ENCODE peak calls at places on chromosome 13, in ten cellular contexts. One of them, this sample, is unnamed.

GRCh38 chr13:113777311-113778260 is 18.6 kb downstream of the TMEM255B start:
- DNase-seq in cardiac fibroblast: no peak
- DNase-seq in Caco-2: peak
- DNase-seq in AG09309: no peak
- DNase-seq in tibial artery: no peak
- DNase-seq in WTC11: peak
- DNase-seq in MCF 10A: no peak
- DNase-seq in GM10248: no peak
- DNase-seq in H9: peak
- DNase-seq in BJ: no peak
- DNase-seq in this sample: no peak

GRCh38 chr13:76879211-76879875 is 6.9 kb downstream of the KCTD12 start:
- DNase-seq in BJ: no peak
- DNase-seq in H9: no peak
- DNase-seq in MCF 10A: peak
- DNase-seq in tibial artery: peak
- DNase-seq in WTC11: no peak
- DNase-seq in cardiac fibroblast: peak
- DNase-seq in GM10248: peak
- DNase-seq in Caco-2: no peak
- DNase-seq in AG09309: peak
- DNase-seq in this sample: peak

GRCh38 chr13:36571444-36571843 is 102.4 kb upstream of the SERTM1 start:
- DNase-seq in H9: no peak
- DNase-seq in BJ: no peak
- DNase-seq in tibial artery: no peak
- DNase-seq in cardiac fibroblast: peak
- DNase-seq in GM10248: no peak
- DNase-seq in MCF 10A: peak
- DNase-seq in Caco-2: no peak
- DNase-seq in AG09309: no peak
- DNase-seq in WTC11: no peak
- DNase-seq in this sample: no peak

GRCh38 chr13:99996177-99996705 is 14.7 kb downstream of the ZIC2 start:
- DNase-seq in cardiac fibroblast: peak
- DNase-seq in tibial artery: no peak
- DNase-seq in WTC11: no peak
- DNase-seq in BJ: no peak
- DNase-seq in Caco-2: no peak
- DNase-seq in AG09309: no peak
- DNase-seq in H9: no peak
- DNase-seq in MCF 10A: no peak
- DNase-seq in GM10248: no peak
- DNase-seq in this sample: no peak

GRCh38 chr13:27018230-27018875 is 153.3 kb downstream of the USP12 start:
- DNase-seq in BJ: no peak
- DNase-seq in cardiac fibroblast: no peak
- DNase-seq in tibial artery: no peak
- DNase-seq in WTC11: no peak
- DNase-seq in AG09309: no peak
- DNase-seq in Caco-2: no peak
- DNase-seq in GM10248: no peak
- DNase-seq in MCF 10A: no peak
- DNase-seq in H9: peak
- DNase-seq in this sample: no peak

GRCh38 chr13:71672527-71672926 is 194.5 kb downstream of the DACH1 start:
- DNase-seq in tibial artery: no peak
- DNase-seq in BJ: no peak
- DNase-seq in AG09309: no peak
- DNase-seq in MCF 10A: no peak
- DNase-seq in GM10248: no peak
- DNase-seq in H9: no peak
- DNase-seq in cardiac fibroblast: peak
- DNase-seq in WTC11: no peak
- DNase-seq in Caco-2: no peak
- DNase-seq in this sample: no peak

GRCh38 chr13:27528908-27529307 is 78.5 kb upstream of the MTIF3 start:
- DNase-seq in MCF 10A: no peak
- DNase-seq in BJ: no peak
- DNase-seq in GM10248: no peak
- DNase-seq in AG09309: no peak
- DNase-seq in tibial artery: no peak
- DNase-seq in Caco-2: no peak
- DNase-seq in H9: no peak
- DNase-seq in WTC11: no peak
- DNase-seq in cardiac fibroblast: no peak
- DNase-seq in this sample: no peak

GRCh38 chr13:106986033-106986484 is 418.1 kb upstream of the ARGLU1 start:
- DNase-seq in cardiac fibroblast: no peak
- DNase-seq in MCF 10A: no peak
- DNase-seq in Caco-2: no peak
- DNase-seq in H9: peak
- DNase-seq in tibial artery: no peak
- DNase-seq in BJ: peak
- DNase-seq in WTC11: peak
- DNase-seq in GM10248: no peak
- DNase-seq in AG09309: no peak
- DNase-seq in this sample: peak

DNA sequence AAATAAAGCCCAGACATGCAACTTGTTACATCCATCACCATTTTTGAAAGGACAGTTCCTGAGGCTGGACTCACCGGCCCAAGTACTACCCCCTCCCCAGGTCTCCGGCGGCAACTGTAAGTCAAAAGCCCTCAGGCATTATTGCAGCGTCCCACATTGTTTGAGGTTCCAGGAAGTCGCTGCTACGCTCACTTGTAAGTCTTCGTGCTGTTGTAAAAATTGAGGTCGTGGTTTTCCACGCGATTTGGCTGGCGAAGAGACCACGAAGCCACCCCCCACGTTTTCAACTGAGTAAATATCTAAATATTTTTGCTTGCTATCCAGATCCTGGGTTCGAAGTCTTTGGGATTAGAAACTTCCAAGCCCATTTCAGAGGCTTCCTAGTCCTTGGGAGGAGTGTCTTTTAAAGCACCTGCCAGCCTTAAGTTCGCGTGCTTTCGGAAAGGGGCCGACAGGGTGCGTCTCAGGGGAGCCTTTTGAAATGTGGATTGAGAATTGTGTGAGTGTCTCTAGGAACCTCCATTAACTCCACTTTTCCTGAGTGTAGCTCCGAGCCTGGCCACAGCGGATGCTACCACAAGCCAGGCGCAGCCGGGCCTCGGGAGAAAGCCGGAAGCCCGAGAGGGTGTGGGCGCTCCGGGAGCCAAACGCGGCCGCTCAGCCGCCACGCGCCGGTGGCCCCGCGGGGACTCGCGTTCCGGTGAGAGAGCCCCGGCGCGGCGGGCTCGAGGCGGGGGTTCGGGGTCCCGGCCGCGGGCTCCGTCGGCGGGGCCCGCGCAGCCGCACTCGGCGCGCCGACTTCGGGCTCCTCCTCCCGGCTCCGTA is at the start of gene FNDC3A:
- DNase-seq in AG09309: no peak
- DNase-seq in BJ: no peak
- DNase-seq in WTC11: peak
- DNase-seq in GM10248: peak
- DNase-seq in H9: peak
- DNase-seq in MCF 10A: peak
- DNase-seq in cardiac fibroblast: peak
- DNase-seq in tibial artery: peak
- DNase-seq in Caco-2: peak
- DNase-seq in this sample: peak
- TF ChIP-seq CTCF in AG09309: no peak
- TF ChIP-seq CTCF in BJ: peak
- TF ChIP-seq CTCF in WTC11: no peak
- TF ChIP-seq CTCF in GM10248: peak
- TF ChIP-seq CTCF in H9: peak
- TF ChIP-seq CTCF in MCF 10A: no peak
- TF ChIP-seq CTCF in cardiac fibroblast: peak
- TF ChIP-seq CTCF in tibial artery: no peak
- TF ChIP-seq CTCF in Caco-2: no peak
- TF ChIP-seq CTCF in this sample: no peak

GRCh38 chr13:41196620-41197019 is 2.3 kb upstream of the KBTBD7 start:
- DNase-seq in GM10248: no peak
- DNase-seq in tibial artery: no peak
- DNase-seq in H9: no peak
- DNase-seq in AG09309: no peak
- DNase-seq in cardiac fibroblast: peak
- DNase-seq in BJ: no peak
- DNase-seq in Caco-2: no peak
- DNase-seq in WTC11: no peak
- DNase-seq in MCF 10A: peak
- DNase-seq in this sample: no peak
- TF ChIP-seq CTCF in GM10248: peak
- TF ChIP-seq CTCF in tibial artery: no peak
- TF ChIP-seq CTCF in H9: peak
- TF ChIP-seq CTCF in AG09309: peak
- TF ChIP-seq CTCF in cardiac fibroblast: peak
- TF ChIP-seq CTCF in BJ: peak
- TF ChIP-seq CTCF in Caco-2: peak
- TF ChIP-seq CTCF in WTC11: no peak
- TF ChIP-seq CTCF in MCF 10A: peak
- TF ChIP-seq CTCF in this sample: peak

GRCh38 chr13:75339635-75340374 is 142.2 kb downstream of the TBC1D4 start:
- DNase-seq in AG09309: no peak
- DNase-seq in cardiac fibroblast: no peak
- DNase-seq in Caco-2: no peak
- DNase-seq in GM10248: no peak
- DNase-seq in MCF 10A: no peak
- DNase-seq in WTC11: no peak
- DNase-seq in H9: no peak
- DNase-seq in BJ: no peak
- DNase-seq in tibial artery: no peak
- DNase-seq in this sample: no peak
- TF ChIP-seq CTCF in AG09309: no peak
- TF ChIP-seq CTCF in cardiac fibroblast: no peak
- TF ChIP-seq CTCF in Caco-2: no peak
- TF ChIP-seq CTCF in GM10248: no peak
- TF ChIP-seq CTCF in MCF 10A: no peak
- TF ChIP-seq CTCF in WTC11: no peak
- TF ChIP-seq CTCF in H9: no peak
- TF ChIP-seq CTCF in BJ: no peak
- TF ChIP-seq CTCF in tibial artery: no peak
- TF ChIP-seq CTCF in this sample: no peak

DNA sequence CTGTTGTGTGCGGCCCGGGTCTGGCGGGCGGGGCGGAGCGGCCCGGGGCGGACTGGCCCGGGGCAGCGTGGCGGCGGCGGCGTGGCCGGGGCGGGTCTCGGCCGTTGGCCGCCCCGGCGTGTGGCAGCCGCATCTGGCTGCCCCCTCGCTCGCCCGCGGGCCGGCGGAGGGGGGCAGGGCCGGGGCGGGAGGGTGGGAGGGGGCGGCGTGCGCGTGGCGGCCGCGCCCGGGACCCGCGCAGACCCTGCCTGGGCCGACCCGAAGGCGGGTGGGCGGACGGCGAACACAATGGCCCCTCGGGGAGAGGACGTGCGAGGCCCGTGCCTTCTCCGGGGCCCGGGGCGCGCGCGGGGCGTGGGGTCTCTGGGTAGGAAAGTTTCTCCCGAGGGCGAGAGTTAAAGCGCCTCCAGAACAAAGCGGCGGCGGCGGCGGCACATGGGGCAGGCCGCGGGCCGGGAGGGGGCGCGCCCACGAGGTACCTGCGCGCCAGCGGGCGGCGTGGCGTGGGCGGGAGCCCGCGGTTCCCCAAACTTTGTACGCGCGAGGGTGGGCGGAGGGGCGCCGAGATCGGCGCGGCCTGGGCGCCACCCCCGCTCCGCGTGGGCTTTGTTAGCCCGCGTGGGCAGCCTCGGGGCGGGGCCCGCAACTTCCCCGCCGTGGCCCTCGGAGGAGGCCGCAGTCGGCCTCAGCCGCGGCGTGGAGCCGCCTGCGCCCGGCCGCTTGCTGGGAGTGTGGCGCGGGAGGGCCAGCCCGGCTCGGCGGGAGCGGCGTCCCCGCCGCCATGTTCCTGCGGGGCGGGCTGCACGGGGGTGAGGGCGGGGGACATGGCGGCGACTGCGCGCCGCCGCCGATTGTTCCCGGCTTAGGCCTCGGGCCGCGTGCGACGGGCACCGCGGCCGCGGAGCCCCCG is 764 bp downstream of the MIR17HG start:
- DNase-seq in BJ: no peak
- DNase-seq in MCF 10A: peak
- DNase-seq in H9: no peak
- DNase-seq in cardiac fibroblast: peak
- DNase-seq in tibial artery: no peak
- DNase-seq in Caco-2: peak
- DNase-seq in GM10248: peak
- DNase-seq in AG09309: no peak
- DNase-seq in WTC11: peak
- DNase-seq in this sample: peak
- TF ChIP-seq CTCF in BJ: no peak
- TF ChIP-seq CTCF in MCF 10A: peak
- TF ChIP-seq CTCF in H9: no peak
- TF ChIP-seq CTCF in cardiac fibroblast: no peak
- TF ChIP-seq CTCF in tibial artery: peak
- TF ChIP-seq CTCF in Caco-2: peak
- TF ChIP-seq CTCF in GM10248: peak
- TF ChIP-seq CTCF in AG09309: no peak
- TF ChIP-seq CTCF in WTC11: no peak
- TF ChIP-seq CTCF in this sample: peak

GRCh38 chr13:51977606-51978005 is 33.6 kb downstream of the ATP7B start:
- DNase-seq in H9: no peak
- DNase-seq in WTC11: no peak
- DNase-seq in BJ: no peak
- DNase-seq in MCF 10A: no peak
- DNase-seq in cardiac fibroblast: peak
- DNase-seq in tibial artery: no peak
- DNase-seq in Caco-2: no peak
- DNase-seq in AG09309: no peak
- DNase-seq in GM10248: no peak
- DNase-seq in this sample: no peak
- TF ChIP-seq CTCF in H9: no peak
- TF ChIP-seq CTCF in WTC11: no peak
- TF ChIP-seq CTCF in BJ: no peak
- TF ChIP-seq CTCF in MCF 10A: no peak
- TF ChIP-seq CTCF in cardiac fibroblast: no peak
- TF ChIP-seq CTCF in tibial artery: no peak
- TF ChIP-seq CTCF in Caco-2: no peak
- TF ChIP-seq CTCF in AG09309: no peak
- TF ChIP-seq CTCF in GM10248: no peak
- TF ChIP-seq CTCF in this sample: no peak

GRCh38 chr13:50682966-50683365 is 160.5 kb downstream of the DLEU7 start:
- DNase-seq in WTC11: no peak
- DNase-seq in H9: no peak
- DNase-seq in cardiac fibroblast: no peak
- DNase-seq in BJ: no peak
- DNase-seq in AG09309: no peak
- DNase-seq in GM10248: no peak
- DNase-seq in Caco-2: no peak
- DNase-seq in tibial artery: no peak
- DNase-seq in MCF 10A: no peak
- DNase-seq in this sample: no peak
- TF ChIP-seq CTCF in WTC11: no peak
- TF ChIP-seq CTCF in H9: no peak
- TF ChIP-seq CTCF in cardiac fibroblast: no peak
- TF ChIP-seq CTCF in BJ: no peak
- TF ChIP-seq CTCF in AG09309: no peak
- TF ChIP-seq CTCF in GM10248: no peak
- TF ChIP-seq CTCF in Caco-2: no peak
- TF ChIP-seq CTCF in tibial artery: no peak
- TF ChIP-seq CTCF in MCF 10A: no peak
- TF ChIP-seq CTCF in this sample: no peak